ENCODE peak calls at places on chromosomes 16 and 17, in eight cellular contexts. One of them, this sample, is unnamed.

GRCh38 chr17:52143536-52143935 is 15.0 kb downstream of the CA10 start:
- DNase-seq in T-helper 9 cell: no peak
- DNase-seq in activated CD4-positive, alpha-beta T cell treated with anti-CD3 and anti-CD28 coated beads, Interleukin-2, amount 10 ng/mL, durations not matched to agents 7 days and 5 days: no peak
- DNase-seq in SK-N-SH: no peak
- DNase-seq in Peyer's patch: no peak
- DNase-seq in CD8-positive, alpha-beta T cell: no peak
- DNase-seq in amniotic epithelial cell: no peak
- DNase-seq in stimulated activated CD8-positive, alpha-beta memory T cell treated with anti-CD3 and anti-CD28 coated beads, Interleukin-15, amount 100 ng/mL, for 24 hours: no peak
- DNase-seq in this sample: no peak

GRCh38 chr17:8221663-8222379 is 11.4 kb upstream of the AURKB start:
- DNase-seq in stimulated activated CD8-positive, alpha-beta memory T cell treated with anti-CD3 and anti-CD28 coated beads, Interleukin-15, amount 100 ng/mL, for 24 hours: peak
- DNase-seq in CD8-positive, alpha-beta T cell: peak
- DNase-seq in amniotic epithelial cell: peak
- DNase-seq in SK-N-SH: peak
- DNase-seq in activated CD4-positive, alpha-beta T cell treated with anti-CD3 and anti-CD28 coated beads, Interleukin-2, amount 10 ng/mL, durations not matched to agents 7 days and 5 days: peak
- DNase-seq in T-helper 9 cell: peak
- DNase-seq in Peyer's patch: peak
- DNase-seq in this sample: peak

GRCh38 chr17:60863892-60864673 is 186.4 kb downstream of the BCAS3 start:
- DNase-seq in CD8-positive, alpha-beta T cell: no peak
- DNase-seq in amniotic epithelial cell: no peak
- DNase-seq in activated CD4-positive, alpha-beta T cell treated with anti-CD3 and anti-CD28 coated beads, Interleukin-2, amount 10 ng/mL, durations not matched to agents 7 days and 5 days: no peak
- DNase-seq in stimulated activated CD8-positive, alpha-beta memory T cell treated with anti-CD3 and anti-CD28 coated beads, Interleukin-15, amount 100 ng/mL, for 24 hours: no peak
- DNase-seq in Peyer's patch: no peak
- DNase-seq in SK-N-SH: no peak
- DNase-seq in T-helper 9 cell: no peak
- DNase-seq in this sample: no peak

GRCh38 chr16:81311762-81312161 is 3.0 kb upstream of the GAN start:
- DNase-seq in CD8-positive, alpha-beta T cell: no peak
- DNase-seq in SK-N-SH: no peak
- DNase-seq in stimulated activated CD8-positive, alpha-beta memory T cell treated with anti-CD3 and anti-CD28 coated beads, Interleukin-15, amount 100 ng/mL, for 24 hours: no peak
- DNase-seq in T-helper 9 cell: no peak
- DNase-seq in activated CD4-positive, alpha-beta T cell treated with anti-CD3 and anti-CD28 coated beads, Interleukin-2, amount 10 ng/mL, durations not matched to agents 7 days and 5 days: no peak
- DNase-seq in amniotic epithelial cell: no peak
- DNase-seq in Peyer's patch: no peak
- DNase-seq in this sample: no peak

GRCh38 chr16:73043828-73044493 is 4.0 kb downstream of the ZFHX3 start:
- DNase-seq in CD8-positive, alpha-beta T cell: no peak
- DNase-seq in T-helper 9 cell: no peak
- DNase-seq in stimulated activated CD8-positive, alpha-beta memory T cell treated with anti-CD3 and anti-CD28 coated beads, Interleukin-15, amount 100 ng/mL, for 24 hours: no peak
- DNase-seq in Peyer's patch: no peak
- DNase-seq in activated CD4-positive, alpha-beta T cell treated with anti-CD3 and anti-CD28 coated beads, Interleukin-2, amount 10 ng/mL, durations not matched to agents 7 days and 5 days: no peak
- DNase-seq in SK-N-SH: no peak
- DNase-seq in amniotic epithelial cell: no peak
- DNase-seq in this sample: no peak

GRCh38 chr16:878071-878784 is 77.7 kb upstream of the GNG13 start:
- DNase-seq in CD8-positive, alpha-beta T cell: no peak
- DNase-seq in Peyer's patch: peak
- DNase-seq in T-helper 9 cell: no peak
- DNase-seq in activated CD4-positive, alpha-beta T cell treated with anti-CD3 and anti-CD28 coated beads, Interleukin-2, amount 10 ng/mL, durations not matched to agents 7 days and 5 days: no peak
- DNase-seq in stimulated activated CD8-positive, alpha-beta memory T cell treated with anti-CD3 and anti-CD28 coated beads, Interleukin-15, amount 100 ng/mL, for 24 hours: no peak
- DNase-seq in SK-N-SH: peak
- DNase-seq in amniotic epithelial cell: no peak
- DNase-seq in this sample: no peak

GRCh38 chr16:54210437-54211081 is 76.0 kb downstream of the IRX3 start:
- DNase-seq in amniotic epithelial cell: peak
- DNase-seq in T-helper 9 cell: no peak
- DNase-seq in Peyer's patch: no peak
- DNase-seq in CD8-positive, alpha-beta T cell: no peak
- DNase-seq in SK-N-SH: peak
- DNase-seq in activated CD4-positive, alpha-beta T cell treated with anti-CD3 and anti-CD28 coated beads, Interleukin-2, amount 10 ng/mL, durations not matched to agents 7 days and 5 days: no peak
- DNase-seq in stimulated activated CD8-positive, alpha-beta memory T cell treated with anti-CD3 and anti-CD28 coated beads, Interleukin-15, amount 100 ng/mL, for 24 hours: no peak
- DNase-seq in this sample: no peak

GRCh38 chr16:56965149-56965938 is 3.6 kb downstream of the CETP start:
- DNase-seq in SK-N-SH: no peak
- DNase-seq in stimulated activated CD8-positive, alpha-beta memory T cell treated with anti-CD3 and anti-CD28 coated beads, Interleukin-15, amount 100 ng/mL, for 24 hours: no peak
- DNase-seq in Peyer's patch: no peak
- DNase-seq in activated CD4-positive, alpha-beta T cell treated with anti-CD3 and anti-CD28 coated beads, Interleukin-2, amount 10 ng/mL, durations not matched to agents 7 days and 5 days: no peak
- DNase-seq in T-helper 9 cell: no peak
- DNase-seq in amniotic epithelial cell: peak
- DNase-seq in CD8-positive, alpha-beta T cell: no peak
- DNase-seq in this sample: no peak

GRCh38 chr17:31231852-31232251 is 65.2 kb downstream of the OMG start:
- DNase-seq in Peyer's patch: no peak
- DNase-seq in stimulated activated CD8-positive, alpha-beta memory T cell treated with anti-CD3 and anti-CD28 coated beads, Interleukin-15, amount 100 ng/mL, for 24 hours: no peak
- DNase-seq in CD8-positive, alpha-beta T cell: no peak
- DNase-seq in activated CD4-positive, alpha-beta T cell treated with anti-CD3 and anti-CD28 coated beads, Interleukin-2, amount 10 ng/mL, durations not matched to agents 7 days and 5 days: no peak
- DNase-seq in amniotic epithelial cell: no peak
- DNase-seq in T-helper 9 cell: no peak
- DNase-seq in SK-N-SH: no peak
- DNase-seq in this sample: no peak

GRCh38 chr17:40322417-40323315 is 13.7 kb downstream of the RARA start:
- DNase-seq in CD8-positive, alpha-beta T cell: peak
- DNase-seq in stimulated activated CD8-positive, alpha-beta memory T cell treated with anti-CD3 and anti-CD28 coated beads, Interleukin-15, amount 100 ng/mL, for 24 hours: peak
- DNase-seq in amniotic epithelial cell: peak
- DNase-seq in SK-N-SH: peak
- DNase-seq in activated CD4-positive, alpha-beta T cell treated with anti-CD3 and anti-CD28 coated beads, Interleukin-2, amount 10 ng/mL, durations not matched to agents 7 days and 5 days: peak
- DNase-seq in T-helper 9 cell: peak
- DNase-seq in Peyer's patch: peak
- DNase-seq in this sample: peak

GRCh38 chr17:57675427-57675826 is 69.7 kb downstream of the CCDC182 start:
- DNase-seq in stimulated activated CD8-positive, alpha-beta memory T cell treated with anti-CD3 and anti-CD28 coated beads, Interleukin-15, amount 100 ng/mL, for 24 hours: no peak
- DNase-seq in Peyer's patch: no peak
- DNase-seq in activated CD4-positive, alpha-beta T cell treated with anti-CD3 and anti-CD28 coated beads, Interleukin-2, amount 10 ng/mL, durations not matched to agents 7 days and 5 days: no peak
- DNase-seq in T-helper 9 cell: no peak
- DNase-seq in SK-N-SH: no peak
- DNase-seq in amniotic epithelial cell: no peak
- DNase-seq in CD8-positive, alpha-beta T cell: no peak
- DNase-seq in this sample: peak

GRCh38 chr17:13509561-13509960 is 92.2 kb downstream of the HS3ST3A1 start:
- DNase-seq in SK-N-SH: no peak
- DNase-seq in T-helper 9 cell: no peak
- DNase-seq in activated CD4-positive, alpha-beta T cell treated with anti-CD3 and anti-CD28 coated beads, Interleukin-2, amount 10 ng/mL, durations not matched to agents 7 days and 5 days: no peak
- DNase-seq in amniotic epithelial cell: peak
- DNase-seq in Peyer's patch: no peak
- DNase-seq in CD8-positive, alpha-beta T cell: no peak
- DNase-seq in stimulated activated CD8-positive, alpha-beta memory T cell treated with anti-CD3 and anti-CD28 coated beads, Interleukin-15, amount 100 ng/mL, for 24 hours: no peak
- DNase-seq in this sample: no peak

GRCh38 chr17:15261063-15261817 is 3.9 kb downstream of the PMP22 start:
- DNase-seq in CD8-positive, alpha-beta T cell: no peak
- DNase-seq in stimulated activated CD8-positive, alpha-beta memory T cell treated with anti-CD3 and anti-CD28 coated beads, Interleukin-15, amount 100 ng/mL, for 24 hours: no peak
- DNase-seq in activated CD4-positive, alpha-beta T cell treated with anti-CD3 and anti-CD28 coated beads, Interleukin-2, amount 10 ng/mL, durations not matched to agents 7 days and 5 days: no peak
- DNase-seq in amniotic epithelial cell: peak
- DNase-seq in Peyer's patch: peak
- DNase-seq in T-helper 9 cell: no peak
- DNase-seq in SK-N-SH: peak
- DNase-seq in this sample: no peak

GRCh38 chr17:15981208-15981607 is 18.3 kb downstream of the ZSWIM7 start:
- DNase-seq in T-helper 9 cell: no peak
- DNase-seq in stimulated activated CD8-positive, alpha-beta memory T cell treated with anti-CD3 and anti-CD28 coated beads, Interleukin-15, amount 100 ng/mL, for 24 hours: no peak
- DNase-seq in CD8-positive, alpha-beta T cell: no peak
- DNase-seq in SK-N-SH: no peak
- DNase-seq in amniotic epithelial cell: peak
- DNase-seq in Peyer's patch: no peak
- DNase-seq in activated CD4-positive, alpha-beta T cell treated with anti-CD3 and anti-CD28 coated beads, Interleukin-2, amount 10 ng/mL, durations not matched to agents 7 days and 5 days: no peak
- DNase-seq in this sample: no peak

GRCh38 chr17:52383493-52384100 is 225.1 kb upstream of the CA10 start:
- DNase-seq in Peyer's patch: peak
- DNase-seq in amniotic epithelial cell: peak
- DNase-seq in T-helper 9 cell: no peak
- DNase-seq in CD8-positive, alpha-beta T cell: no peak
- DNase-seq in stimulated activated CD8-positive, alpha-beta memory T cell treated with anti-CD3 and anti-CD28 coated beads, Interleukin-15, amount 100 ng/mL, for 24 hours: no peak
- DNase-seq in SK-N-SH: peak
- DNase-seq in activated CD4-positive, alpha-beta T cell treated with anti-CD3 and anti-CD28 coated beads, Interleukin-2, amount 10 ng/mL, durations not matched to agents 7 days and 5 days: peak
- DNase-seq in this sample: peak